ENCODE peak calls at places on chromosomes 5 and 9, in six cellular contexts. One of them, this sample, is unnamed.

GRCh38 chr9:87963770-87964169 is 10.6 kb downstream of the CDK20 start:
- DNase-seq in brain microvascular endothelial cell: no peak
- DNase-seq in foreskin fibroblast: no peak
- DNase-seq in right cardiac atrium: no peak
- DNase-seq in AG10803: no peak
- DNase-seq in K562: no peak
- DNase-seq in this sample: no peak

GRCh38 chr5:61624966-61625681 is 293.1 kb downstream of the ZSWIM6 start:
- DNase-seq in K562: no peak
- DNase-seq in brain microvascular endothelial cell: no peak
- DNase-seq in AG10803: no peak
- DNase-seq in foreskin fibroblast: no peak
- DNase-seq in right cardiac atrium: no peak
- DNase-seq in this sample: no peak

GRCh38 chr9:15299374-15299939 is 7.6 kb downstream of the TTC39B start:
- DNase-seq in brain microvascular endothelial cell: no peak
- DNase-seq in AG10803: no peak
- DNase-seq in right cardiac atrium: no peak
- DNase-seq in foreskin fibroblast: no peak
- DNase-seq in K562: no peak
- DNase-seq in this sample: no peak

GRCh38 chr5:109825450-109825849 is 135.7 kb downstream of the MAN2A1 start:
- DNase-seq in K562: no peak
- DNase-seq in foreskin fibroblast: no peak
- DNase-seq in brain microvascular endothelial cell: peak
- DNase-seq in right cardiac atrium: no peak
- DNase-seq in AG10803: peak
- DNase-seq in this sample: no peak

GRCh38 chr9:82490019-82490499 is 501.5 kb downstream of the SPATA31D1 start:
- DNase-seq in brain microvascular endothelial cell: peak
- DNase-seq in foreskin fibroblast: peak
- DNase-seq in right cardiac atrium: no peak
- DNase-seq in K562: no peak
- DNase-seq in AG10803: peak
- DNase-seq in this sample: no peak

GRCh38 chr9:128142061-128142460 is 7.2 kb upstream of the LCN2 start:
- DNase-seq in brain microvascular endothelial cell: no peak
- DNase-seq in K562: no peak
- DNase-seq in foreskin fibroblast: no peak
- DNase-seq in right cardiac atrium: peak
- DNase-seq in AG10803: no peak
- DNase-seq in this sample: no peak

GRCh38 chr5:78648359-78649219 is at the start of gene LHFPL2:
- DNase-seq in K562: peak
- DNase-seq in AG10803: peak
- DNase-seq in brain microvascular endothelial cell: peak
- DNase-seq in right cardiac atrium: peak
- DNase-seq in foreskin fibroblast: peak
- DNase-seq in this sample: peak

GRCh38 chr9:112013261-112013660 is 116.6 kb downstream of the UGCG start:
- DNase-seq in foreskin fibroblast: no peak
- DNase-seq in brain microvascular endothelial cell: no peak
- DNase-seq in K562: no peak
- DNase-seq in AG10803: no peak
- DNase-seq in right cardiac atrium: no peak
- DNase-seq in this sample: no peak

GRCh38 chr9:37936965-37937364 is 33.0 kb upstream of the SLC25A51 start:
- DNase-seq in foreskin fibroblast: peak
- DNase-seq in brain microvascular endothelial cell: peak
- DNase-seq in right cardiac atrium: peak
- DNase-seq in K562: peak
- DNase-seq in AG10803: peak
- DNase-seq in this sample: no peak

GRCh38 chr5:14379739-14380497 is 201.7 kb upstream of the OTULINL start:
- DNase-seq in K562: peak
- DNase-seq in AG10803: no peak
- DNase-seq in right cardiac atrium: peak
- DNase-seq in foreskin fibroblast: no peak
- DNase-seq in brain microvascular endothelial cell: no peak
- DNase-seq in this sample: no peak

GRCh38 chr9:97397220-97397619 is 14.7 kb upstream of the TDRD7 start:
- DNase-seq in K562: no peak
- DNase-seq in foreskin fibroblast: no peak
- DNase-seq in right cardiac atrium: no peak
- DNase-seq in brain microvascular endothelial cell: no peak
- DNase-seq in AG10803: peak
- DNase-seq in this sample: no peak

GRCh38 chr9:2241461-2241874 is 226.3 kb downstream of the SMARCA2 start:
- DNase-seq in AG10803: peak
- DNase-seq in right cardiac atrium: peak
- DNase-seq in K562: peak
- DNase-seq in brain microvascular endothelial cell: peak
- DNase-seq in foreskin fibroblast: peak
- DNase-seq in this sample: peak

GRCh38 chr9:87179556-87180340 is 232.4 kb upstream of the GAS1 start:
- DNase-seq in brain microvascular endothelial cell: peak
- DNase-seq in K562: no peak
- DNase-seq in foreskin fibroblast: no peak
- DNase-seq in AG10803: no peak
- DNase-seq in right cardiac atrium: no peak
- DNase-seq in this sample: no peak

GRCh38 chr9:130276955-130277354 is 11.4 kb downstream of the HMCN2 start:
- DNase-seq in AG10803: no peak
- DNase-seq in foreskin fibroblast: no peak
- DNase-seq in K562: no peak
- DNase-seq in right cardiac atrium: no peak
- DNase-seq in brain microvascular endothelial cell: no peak
- DNase-seq in this sample: no peak

DNA sequence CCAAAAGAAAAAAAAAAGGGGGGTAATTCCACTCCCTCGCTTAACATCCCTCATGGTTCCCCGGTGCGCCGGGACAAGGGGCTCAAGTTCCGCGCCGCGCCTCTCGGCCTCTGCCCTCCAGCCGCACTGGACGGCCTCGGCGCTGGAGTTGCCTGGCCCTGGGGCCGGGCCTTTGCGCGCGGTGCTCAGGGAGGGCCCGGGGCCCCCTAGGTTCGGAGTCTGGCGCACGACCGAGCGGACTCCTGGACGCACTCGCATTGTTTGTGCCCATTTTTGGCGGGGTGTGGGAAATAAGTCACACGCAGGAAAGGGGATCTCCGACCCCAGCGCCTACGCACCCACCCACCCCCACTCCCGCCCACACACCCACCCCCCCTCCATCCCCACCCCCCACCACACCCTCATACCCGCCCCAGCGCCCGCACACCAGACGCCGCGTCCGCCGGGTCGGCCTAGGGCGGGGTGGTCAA is 381 bp downstream of the MED22 start:
- DNase-seq in brain microvascular endothelial cell: no peak
- DNase-seq in right cardiac atrium: peak
- DNase-seq in foreskin fibroblast: no peak
- DNase-seq in K562: no peak
- DNase-seq in AG10803: no peak
- DNase-seq in this sample: no peak
- H3K4me3 ChIP-seq in brain microvascular endothelial cell: peak
- H3K4me3 ChIP-seq in right cardiac atrium: peak
- H3K4me3 ChIP-seq in foreskin fibroblast: peak
- H3K4me3 ChIP-seq in K562: peak
- H3K4me3 ChIP-seq in AG10803: peak
- H3K4me3 ChIP-seq in this sample: peak

DNA sequence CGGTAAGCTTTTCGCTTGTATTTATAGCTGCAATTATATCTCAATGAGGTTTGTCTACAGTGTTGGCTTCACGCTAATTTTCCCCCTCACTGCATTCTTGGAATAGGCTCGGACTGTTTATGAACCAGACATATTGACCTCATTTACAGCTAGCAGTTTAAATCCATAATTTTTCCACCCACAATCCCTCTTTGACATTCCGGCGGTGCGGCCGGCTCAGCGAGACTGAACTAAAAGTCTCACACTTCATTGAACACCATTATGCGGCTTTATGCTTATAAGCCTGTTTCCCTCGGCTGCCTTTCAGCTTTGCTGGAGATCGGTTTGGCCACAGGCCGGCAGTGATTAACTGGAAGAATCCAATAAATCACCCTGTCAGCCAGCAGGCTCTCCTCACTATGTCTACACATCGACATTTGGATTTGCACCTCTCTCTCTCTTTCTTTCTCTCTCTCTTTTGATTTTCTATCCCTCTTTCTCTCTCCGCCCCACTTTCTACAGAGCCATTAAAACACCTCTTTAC is 315.0 kb upstream of the TLE4 start:
- DNase-seq in brain microvascular endothelial cell: no peak
- DNase-seq in foreskin fibroblast: peak
- DNase-seq in K562: no peak
- DNase-seq in right cardiac atrium: no peak
- DNase-seq in AG10803: peak
- DNase-seq in this sample: no peak
- H3K4me3 ChIP-seq in brain microvascular endothelial cell: peak
- H3K4me3 ChIP-seq in foreskin fibroblast: peak
- H3K4me3 ChIP-seq in K562: no peak
- H3K4me3 ChIP-seq in right cardiac atrium: no peak
- H3K4me3 ChIP-seq in AG10803: peak
- H3K4me3 ChIP-seq in this sample: no peak

GRCh38 chr5:100270323-100270771 is 264.8 kb upstream of the FAM174A start:
- DNase-seq in foreskin fibroblast: no peak
- DNase-seq in brain microvascular endothelial cell: no peak
- DNase-seq in K562: no peak
- DNase-seq in right cardiac atrium: no peak
- DNase-seq in AG10803: no peak
- DNase-seq in this sample: no peak
- H3K4me3 ChIP-seq in foreskin fibroblast: no peak
- H3K4me3 ChIP-seq in brain microvascular endothelial cell: no peak
- H3K4me3 ChIP-seq in K562: no peak
- H3K4me3 ChIP-seq in right cardiac atrium: no peak
- H3K4me3 ChIP-seq in AG10803: no peak
- H3K4me3 ChIP-seq in this sample: no peak

DNA sequence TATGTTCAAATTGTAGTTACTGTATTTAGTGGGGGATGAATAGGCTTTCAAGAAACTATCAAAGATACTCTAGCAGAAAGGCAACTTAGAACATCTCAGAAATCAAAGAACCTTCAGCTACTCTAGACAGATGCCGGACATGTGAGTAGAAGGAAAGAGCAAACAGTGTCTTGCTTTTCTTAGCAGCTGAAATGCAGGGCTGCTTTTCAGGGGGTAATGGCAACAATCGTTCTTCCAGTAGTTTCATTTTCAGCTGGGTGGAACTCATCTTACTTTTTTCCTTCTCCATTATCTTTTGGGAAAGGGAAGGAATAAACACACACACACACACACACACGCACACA is 281.6 kb downstream of the CRB2 start:
- DNase-seq in AG10803: peak
- DNase-seq in K562: no peak
- DNase-seq in brain microvascular endothelial cell: peak
- DNase-seq in foreskin fibroblast: no peak
- DNase-seq in right cardiac atrium: no peak
- DNase-seq in this sample: no peak
- H3K4me3 ChIP-seq in AG10803: peak
- H3K4me3 ChIP-seq in K562: no peak
- H3K4me3 ChIP-seq in brain microvascular endothelial cell: no peak
- H3K4me3 ChIP-seq in foreskin fibroblast: peak
- H3K4me3 ChIP-seq in right cardiac atrium: peak
- H3K4me3 ChIP-seq in this sample: no peak

This sample was measured in testis.